ENCODE peak calls at places on chromosomes 4 and X, in nine cellular contexts. D is activated naive CD4-positive, alpha-beta T cell treated with Interleukin-2 at 50 U/mL for 16 hours; W is GM18507; C is NCI-H345; T is GM13977; M is stimulated activated CD4-positive, alpha-beta T cell treated with anti-CD3 and anti-CD28 coated beads, Interleukin-15, amount 100 ng/mL, for 24 hours; E is Karpas-422; L is osteocyte; Y is foreskin melanocyte. U is an unnamed sample.

GRCh38 chr4:112213850-112214249 is 17.7 kb upstream of the AP1AR start:
- DNase-seq in D (no peak), W (no peak), C (no peak), T (no peak), M (no peak), E (no peak), L (no peak), Y (no peak), U (no peak)

GRCh38 chrX:153662266-153662665 is 11.3 kb downstream of the PNCK start:
- DNase-seq in D (peak; percentile 65), W (no peak), C (no peak), T (no peak), M (peak; percentile 74), E (peak; percentile 74), L (no peak), Y (no peak), U (no peak)

GRCh38 chr4:3286335-3287175 is 6.3 kb upstream of the RGS12 start:
- DNase-seq in D (no peak), W (peak; percentile 54), C (no peak), T (peak; percentile 88), M (no peak), E (peak; percentile 67), L (peak; percentile 78), Y (no peak), U (no peak)

GRCh38 chr4:112968456-112969159 is 80.8 kb upstream of the ANK2 start:
- DNase-seq in D (no peak), W (no peak), C (no peak), T (no peak), M (no peak), E (no peak), L (no peak), Y (peak; percentile 60), U (no peak)

GRCh38 chr4:159162576-159162975 is 59.7 kb downstream of the RAPGEF2 start:
- DNase-seq in D (no peak), W (no peak), C (no peak), T (no peak), M (no peak), E (no peak), L (no peak), Y (no peak), U (no peak)

GRCh38 chrX:82648062-82648461 is 860.0 kb upstream of the POU3F4 start:
- DNase-seq in D (no peak), W (no peak), C (no peak), T (no peak), M (no peak), E (no peak), L (no peak), Y (no peak), U (no peak)

GRCh38 chrX:24241822-24242648 is 71.8 kb downstream of the SUPT20HL2 start:
- DNase-seq in D (no peak), W (no peak), C (peak; percentile 50), T (peak; percentile 52), M (no peak), E (peak; percentile 81), L (peak; percentile 51), Y (no peak), U (no peak)

GRCh38 chr4:46993075-46994006 is at the start of gene GABRA4:
- DNase-seq in D (no peak), W (no peak), C (no peak), T (no peak), M (peak; percentile 12), E (no peak), L (no peak), Y (peak; percentile 4), U (no peak)